ENCODE peak calls at places on chromosomes 16 and 17, in five cellular contexts. U, Y, O, B and F are unnamed samples.

GRCh38 chr16:30417447-30418349 is 10.3 kb downstream of the ZNF771 start:
- DNase-seq in B (peak), O (peak), Y (peak), U (peak), F (peak)

GRCh38 chr17:18191071-18191667 is 7.5 kb downstream of the ALKBH5 start:
- DNase-seq in Y (peak), B (no peak), U (no peak), O (no peak), F (no peak)

GRCh38 chr16:591892-592517 is 2.1 kb downstream of the RAB40C start:
- DNase-seq in O (no peak), B (no peak), U (no peak), Y (no peak), F (no peak)

GRCh38 chr16:86079185-86079885 is 180.4 kb downstream of the IRF8 start:
- DNase-seq in Y (no peak), O (no peak), B (no peak), U (no peak), F (no peak)

GRCh38 chr16:88605186-88606145 is 32.9 kb upstream of the IL17C start:
- DNase-seq in U (no peak), Y (no peak), O (no peak), B (no peak), F (no peak)

GRCh38 chr17:21058098-21058893 is 15.5 kb upstream of the USP22 start:
- DNase-seq in O (no peak), U (no peak), Y (peak), B (peak), F (no peak)

GRCh38 chr17:68719431-68719830 is 118.3 kb upstream of the FAM20A start:
- DNase-seq in B (no peak), U (no peak), Y (no peak), O (no peak), F (no peak)

GRCh38 chr16:4979736-4980660 is 21.9 kb downstream of the SEC14L5 start:
- DNase-seq in Y (no peak), B (no peak), U (no peak), O (no peak), F (no peak)

GRCh38 chr16:1441391-1441829 is 2.9 kb downstream of the CCDC154 start:
- DNase-seq in B (no peak), O (no peak), U (no peak), Y (no peak), F (peak)

GRCh38 chr16:57091200-57091989 is 988 bp upstream of the CPNE2 start:
- DNase-seq in U (no peak), Y (peak), O (peak), B (peak), F (peak)

GRCh38 chr17:7951143-7951792 is 19.3 kb downstream of the CNTROB start:
- DNase-seq in U (no peak), Y (no peak), B (no peak), O (no peak), F (no peak)

GRCh38 chr16:29012913-29013641 is 28.2 kb downstream of the LAT start:
- DNase-seq in B (no peak), U (no peak), O (no peak), Y (no peak), F (no peak)

GRCh38 chr16:28155293-28155692 is 56.5 kb downstream of the XPO6 start:
- DNase-seq in U (no peak), O (no peak), B (no peak), Y (no peak), F (no peak)

GRCh38 chr17:62996221-62996620 is 30.2 kb downstream of the TANC2 start:
- DNase-seq in Y (no peak), O (no peak), U (no peak), B (no peak), F (no peak)

GRCh38 chr17:44930667-44931066 is 15.4 kb upstream of the GFAP start:
- DNase-seq in Y (no peak), U (no peak), B (peak), O (no peak), F (no peak)

GRCh38 chr16:10256855-10257641 is 74.8 kb upstream of the GRIN2A start:
- DNase-seq in U (peak), B (peak), O (peak), Y (peak), F (peak)

GRCh38 chr16:72961115-72961832 is 86.7 kb downstream of the ZFHX3 start:
- DNase-seq in O (no peak), Y (no peak), B (peak), U (no peak), F (peak)

GRCh38 chr17:8384801-8385335 is 1.9 kb upstream of the RPL26 start:
- DNase-seq in U (no peak), B (no peak), Y (peak), O (no peak), F (no peak)

GRCh38 chr16:20675488-20676267 is 21.8 kb downstream of the ACSM1 start:
- DNase-seq in U (no peak), B (no peak), O (no peak), Y (no peak), F (no peak)

GRCh38 chr16:9763505-9763904 is 418.7 kb downstream of the GRIN2A start:
- DNase-seq in U (no peak), Y (no peak), B (no peak), O (no peak), F (no peak)

GRCh38 chr17:81702934-81703746 is at the start of gene MRPL12:
- DNase-seq in B (peak), O (peak), Y (peak), U (peak), F (peak)

GRCh38 chr16:81137754-81138153 is 41.6 kb upstream of the GCSH start:
- DNase-seq in B (no peak), Y (no peak), O (no peak), U (no peak), F (no peak)

GRCh38 chr17:78796134-78796900 is 14.2 kb upstream of the CYTH1 start:
- DNase-seq in B (no peak), Y (no peak), O (no peak), U (no peak), F (no peak)

GRCh38 chr16:73671102-73671501 is 623.2 kb upstream of the ZFHX3 start:
- DNase-seq in Y (no peak), O (no peak), U (no peak), B (no peak), F (no peak)

GRCh38 chr16:87132361-87133014 is 184.7 kb downstream of the C16orf95 start:
- DNase-seq in Y (peak), O (peak), U (no peak), B (no peak), F (no peak)

GRCh38 chr17:56884483-56885144 is 29.2 kb downstream of the TRIM25 start:
- DNase-seq in B (no peak), U (no peak), O (no peak), Y (no peak), F (no peak)

GRCh38 chr17:10805911-10806310 is 2.0 kb upstream of the TMEM238L start:
- DNase-seq in B (no peak), U (no peak), O (no peak), Y (no peak), F (no peak)

GRCh38 chr16:23773339-23773738 is 18.5 kb downstream of the CHP2 start:
- DNase-seq in Y (no peak), U (no peak), B (no peak), O (no peak), F (no peak)

GRCh38 chr16:2520784-2521577 is 810 bp downstream of the AMDHD2 start:
- DNase-seq in U (peak), Y (no peak), B (no peak), O (no peak), F (peak)

GRCh38 chr17:2925011-2925410 is 128.8 kb downstream of the RAP1GAP2 start:
- DNase-seq in O (no peak), Y (no peak), B (no peak), U (no peak), F (no peak)

GRCh38 chr16:87582221-87582965 is 19.9 kb upstream of the JPH3 start:
- DNase-seq in O (no peak), Y (peak), U (no peak), B (no peak), F (peak)

GRCh38 chr17:48892940-48893645 is 506 bp downstream of the ATP5MC1 start:
- DNase-seq in U (no peak), Y (no peak), O (no peak), B (no peak), F (no peak)

GRCh38 chr17:40091691-40092397 is 8.5 kb downstream of the NR1D1 start:
- DNase-seq in B (peak), U (no peak), Y (no peak), O (no peak), F (peak)

GRCh38 chr16:14465799-14466198 is 164.3 kb downstream of the PARN start:
- DNase-seq in U (no peak), B (no peak), Y (no peak), O (no peak), F (no peak)

GRCh38 chr16:81273223-81273940 is 34.9 kb downstream of the BCO1 start:
- DNase-seq in O (no peak), B (no peak), Y (no peak), U (no peak), F (no peak)